ENCODE peak calls at places on chromosomes 16 and 17, in six cellular contexts. M is IMR-90, A is psoas muscle, L is SJSA1, C is heart right ventricle, V is HCT116. B is an unnamed sample.

GRCh38 chr16:24876231-24876630 is 30.5 kb downstream of the SLC5A11 start:
- DNase-seq in A (no peak), L (no peak), M (no peak), V (no peak), C (no peak), B (no peak)

GRCh38 chr17:13418891-13419290 is 182.8 kb downstream of the HS3ST3A1 start:
- DNase-seq in V (no peak), C (no peak), L (no peak), M (peak), A (no peak), B (no peak)

GRCh38 chr17:53722407-53722806 is 100.3 kb upstream of the KIF2B start:
- DNase-seq in L (peak), C (no peak), A (no peak), M (peak), V (no peak), B (peak)

GRCh38 chr16:27969574-27969973 is 93.9 kb downstream of the GSG1L start:
- DNase-seq in L (no peak), V (no peak), C (no peak), M (peak), A (no peak), B (no peak)

GRCh38 chr17:74181341-74181740 is 22.1 kb upstream of the RPL38 start:
- DNase-seq in M (no peak), L (no peak), C (no peak), V (no peak), A (no peak), B (no peak)

GRCh38 chr16:9275386-9275785 is 183.9 kb downstream of the HAPSTR1 start:
- DNase-seq in A (no peak), M (no peak), L (no peak), V (no peak), C (no peak), B (no peak)

GRCh38 chr17:50355701-50356341 is 9.9 kb downstream of the XYLT2 start:
- DNase-seq in M (no peak), A (no peak), L (peak), V (no peak), C (no peak), B (no peak)

GRCh38 chr16:21953541-21953902 is 361 bp downstream of the UQCRC2 start:
- DNase-seq in M (no peak), L (no peak), V (no peak), A (no peak), C (no peak), B (no peak)

GRCh38 chr16:29702307-29702706 is 23.3 kb downstream of the QPRT start:
- DNase-seq in V (no peak), L (no peak), A (no peak), C (no peak), M (no peak), B (no peak)

GRCh38 chr17:80898706-80899105 is 92.9 kb upstream of the CHMP6 start:
- DNase-seq in C (no peak), L (no peak), A (no peak), M (no peak), V (no peak), B (no peak)

GRCh38 chr17:74493381-74493833 is 27.0 kb downstream of the CD300A start:
- DNase-seq in C (peak), M (peak), V (peak), A (peak), L (peak), B (peak)

GRCh38 chr17:57463103-57463885 is 207.0 kb downstream of the MSI2 start:
- DNase-seq in A (no peak), C (no peak), L (peak), V (no peak), M (peak), B (peak)

GRCh38 chr17:81923302-81924260 is 4.0 kb downstream of the MAFG start:
- DNase-seq in C (peak), V (peak), L (no peak), A (peak), M (peak), B (peak)

GRCh38 chr17:62680541-62681052 is 53.1 kb downstream of the MRC2 start:
- DNase-seq in C (no peak), A (no peak), V (no peak), L (no peak), M (no peak), B (no peak)

GRCh38 chr17:54924405-54924804 is 23.8 kb downstream of the TOM1L1 start:
- DNase-seq in L (no peak), A (no peak), C (no peak), V (no peak), M (no peak), B (no peak)

GRCh38 chr17:31842416-31843381 is 16.3 kb downstream of the COPRS start:
- DNase-seq in A (peak), V (peak), M (peak), C (peak), L (peak), B (peak)

DNA sequence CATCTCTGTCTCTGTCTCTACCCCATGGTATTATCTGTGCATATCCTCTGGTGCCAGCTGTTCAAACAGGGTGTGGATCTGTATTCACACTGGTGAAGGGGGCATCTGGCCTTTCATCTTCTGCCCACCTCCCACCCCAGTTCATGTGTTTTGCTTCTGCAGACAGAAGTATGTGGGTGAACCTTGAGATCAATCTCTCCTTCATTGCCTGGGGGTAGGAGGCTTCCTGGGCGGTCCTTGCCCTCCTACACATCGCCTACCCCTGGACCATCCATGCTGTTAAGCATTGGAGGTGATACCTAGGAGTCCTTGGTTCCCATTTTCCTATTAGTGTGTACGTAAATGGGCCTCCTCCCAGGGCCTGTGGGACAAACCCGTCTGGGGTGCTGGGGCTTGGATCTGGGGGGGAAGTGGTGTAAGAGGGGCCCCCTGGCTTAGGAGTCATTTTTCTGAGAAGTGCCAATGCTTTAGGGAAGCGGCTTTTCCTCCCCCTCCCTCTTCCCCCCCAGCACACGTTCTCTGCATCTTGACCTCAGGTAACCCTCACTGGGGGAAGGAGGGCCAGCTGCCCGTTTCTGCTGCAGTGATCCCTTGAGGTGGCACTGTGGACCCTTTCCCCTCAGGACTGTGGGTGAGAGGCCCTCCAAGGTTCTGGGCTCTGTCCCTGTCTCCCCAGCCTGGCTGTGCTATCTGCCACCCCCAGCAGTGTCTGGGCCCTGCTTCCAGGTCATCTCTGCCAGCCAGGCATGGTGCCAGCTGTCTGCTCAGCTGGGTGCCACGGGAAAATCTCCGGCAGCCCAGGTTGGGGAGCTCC is 21.2 kb downstream of the RARA start:
- DNase-seq in C (peak), M (no peak), L (no peak), A (peak), V (no peak), B (no peak)
- H3K4me3 ChIP-seq in C (peak), M (no peak), L (no peak), A (peak), V (no peak), B (no peak)

DNA sequence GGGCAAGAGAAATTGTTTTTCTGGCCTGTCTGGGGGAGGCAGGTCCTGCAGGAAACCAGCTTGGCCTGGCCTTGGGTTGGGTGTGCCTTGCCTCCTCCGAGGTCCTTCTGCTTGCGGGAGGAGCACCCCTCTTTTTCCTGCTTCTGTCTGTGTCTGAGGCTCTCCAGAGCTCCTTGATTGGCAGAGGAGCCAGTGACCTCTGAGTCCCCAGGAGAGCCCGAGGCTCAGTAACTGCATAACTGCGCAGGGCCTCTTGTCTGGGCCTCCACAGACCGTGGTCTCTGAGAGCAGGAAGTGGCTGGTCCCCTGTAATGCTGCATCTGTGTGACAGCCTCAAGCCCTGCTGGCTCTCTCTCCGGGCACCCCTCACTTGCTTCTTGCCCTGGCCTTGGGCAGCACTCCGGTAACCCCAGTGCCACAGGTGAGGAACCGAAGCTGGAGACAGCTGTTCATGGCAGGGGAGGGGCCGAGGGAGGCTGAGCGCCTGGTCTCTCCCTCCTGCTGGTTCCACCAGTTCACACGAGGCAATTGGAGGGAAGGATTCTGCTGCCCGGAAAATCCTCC is 1.6 kb downstream of the CAPN15 start:
- DNase-seq in M (no peak), C (no peak), V (no peak), L (no peak), A (no peak), B (no peak)
- H3K4me3 ChIP-seq in M (peak), C (peak), V (peak), L (peak), A (peak), B (peak)

GRCh38 chr17:41772218-41772585 is 14.3 kb downstream of the JUP start:
- DNase-seq in L (no peak), V (no peak), C (no peak), A (no peak), M (no peak), B (no peak)
- H3K4me3 ChIP-seq in L (no peak), V (peak), C (no peak), A (no peak), M (no peak), B (no peak)

GRCh38 chr17:42120161-42121065 is 754 bp downstream of the KAT2A start:
- DNase-seq in L (no peak), C (no peak), V (no peak), M (no peak), A (no peak), B (no peak)
- H3K4me3 ChIP-seq in L (peak), C (peak), V (peak), M (peak), A (peak), B (peak)

GRCh38 chr17:61398721-61399130 is 917 bp upstream of the TBX2 start:
- DNase-seq in V (no peak), A (no peak), C (no peak), L (no peak), M (peak), B (no peak)
- H3K4me3 ChIP-seq in V (no peak), A (peak), C (peak), L (peak), M (peak), B (peak)

DNA sequence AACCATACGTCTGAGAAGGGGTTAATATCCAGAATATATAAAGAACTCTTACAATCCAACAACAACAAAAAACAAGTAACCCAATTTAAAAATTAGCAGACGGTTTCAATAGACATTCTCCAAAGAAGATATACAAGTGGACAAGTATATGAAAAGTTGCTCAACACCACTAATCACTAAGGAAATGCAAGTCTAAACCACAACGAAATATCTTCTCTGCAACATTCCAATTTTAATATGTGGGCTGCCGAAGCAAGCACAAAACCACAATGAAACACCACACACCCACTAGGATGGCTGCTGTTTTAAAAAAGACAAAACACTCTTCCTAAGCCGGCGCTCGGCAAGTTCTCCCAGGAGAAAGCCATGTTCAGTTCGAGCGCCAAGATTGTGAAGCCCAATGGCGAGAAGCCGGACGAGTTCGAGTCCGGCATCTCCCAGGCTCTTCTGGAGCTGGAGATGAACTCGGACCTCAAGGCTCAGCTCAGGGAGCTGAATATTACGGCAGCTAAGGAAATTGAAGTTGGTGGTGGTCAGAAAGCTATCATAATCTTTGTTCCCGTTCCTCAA is 5.9 kb upstream of the SLC13A2 start:
- DNase-seq in L (peak), C (no peak), M (peak), V (no peak), A (no peak), B (peak)
- H3K4me3 ChIP-seq in L (no peak), C (no peak), M (no peak), V (no peak), A (no peak), B (no peak)

GRCh38 chr17:7932483-7932891 is 481 bp downstream of the CNTROB start:
- DNase-seq in L (no peak), C (no peak), V (no peak), A (no peak), M (peak), B (peak)

GRCh38 chr17:7927596-7927995 is 2.1 kb downstream of the KCNAB3 start:
- DNase-seq in L (no peak), V (no peak), M (no peak), A (no peak), C (no peak), B (no peak)

GRCh38 chr17:7930841-7931631 is 710 bp downstream of the TRAPPC1 start:
- DNase-seq in L (no peak), A (no peak), C (no peak), V (no peak), M (no peak), B (peak)

GRCh38 chr17:7931709-7932482 is at the start of the genes CNTROB and TRAPPC1:
- DNase-seq in M (peak), A (peak), L (peak), V (peak), C (peak), B (peak)

GRCh38 chr17:7929158-7930029 is at the start of gene KCNAB3:
- DNase-seq in C (peak), L (no peak), M (peak), A (no peak), V (no peak), B (peak)
- H3K4me3 ChIP-seq in C (no peak), L (no peak), M (peak), A (peak), V (peak), B (peak)

GRCh38 chr17:66900126-66901010 is 64.1 kb upstream of the CACNG4 start:
- DNase-seq in L (no peak), A (no peak), V (peak), C (no peak), M (peak), B (peak)
- H3K4me3 ChIP-seq in L (no peak), A (no peak), V (no peak), C (no peak), M (no peak), B (no peak)

GRCh38 chr16:12267491-12267890 is 291.0 kb downstream of the SNX29 start:
- DNase-seq in A (no peak), C (no peak), V (no peak), L (no peak), M (no peak), B (no peak)

GRCh38 chr16:12265168-12265567 is 288.6 kb downstream of the SNX29 start:
- DNase-seq in C (no peak), M (no peak), V (no peak), L (no peak), A (no peak), B (no peak)

GRCh38 chr16:12272264-12272663 is 295.7 kb downstream of the SNX29 start:
- DNase-seq in M (no peak), A (no peak), V (no peak), C (no peak), L (no peak), B (no peak)

GRCh38 chr16:12271006-12271405 is 294.5 kb downstream of the SNX29 start:
- DNase-seq in C (no peak), M (peak), V (peak), L (peak), A (no peak), B (peak)

DNA sequence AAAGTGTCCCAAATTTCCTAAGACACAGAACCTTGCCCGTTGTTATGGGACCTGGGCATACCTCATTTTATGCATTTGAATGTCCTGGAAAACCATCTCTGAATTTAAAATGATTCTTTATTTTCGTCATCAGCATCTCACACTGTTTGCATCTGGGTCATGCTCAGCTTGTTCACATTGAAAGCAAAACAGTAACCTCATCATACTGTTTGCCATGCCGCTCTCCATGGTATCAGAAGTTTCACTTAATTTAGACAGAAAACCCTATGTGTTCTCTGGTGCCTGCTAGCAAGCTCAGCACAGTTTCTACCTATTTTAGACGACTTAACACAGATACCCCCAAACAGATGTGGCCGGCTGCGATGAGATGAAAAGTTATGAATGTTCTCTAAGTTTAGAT is 292.1 kb downstream of the SNX29 start:
- DNase-seq in V (no peak), M (no peak), L (no peak), C (no peak), A (no peak), B (peak)
- H3K4me3 ChIP-seq in V (no peak), M (no peak), L (no peak), C (no peak), A (no peak), B (no peak)

B was measured in astrocyte of the spinal cord.